ENCODE peak calls at places on chromosomes 13 and 19, in seven cellular contexts. Y, A, F, B, T, C and K are unnamed samples.

GRCh38 chr13:89688908-89689307 is 1658.6 kb upstream of the MIR17HG start:
- DNase-seq in Y (no peak), A (no peak), F (no peak), B (no peak), T (no peak), C (no peak), K (no peak)

GRCh38 chr13:105847532-105848295 is 687.7 kb downstream of the EFNB2 start:
- DNase-seq in Y (no peak), A (no peak), F (no peak), B (no peak), T (no peak), C (peak), K (no peak)

GRCh38 chr13:49428041-49428763 is 15.7 kb downstream of the CAB39L start:
- DNase-seq in Y (no peak), A (no peak), F (no peak), B (no peak), T (no peak), C (no peak), K (no peak)

GRCh38 chr13:41699759-41700158 is 242.4 kb downstream of the RGCC start:
- DNase-seq in Y (no peak), A (no peak), F (no peak), B (no peak), T (no peak), C (peak), K (no peak)

GRCh38 chr13:44249439-44249838 is 124.2 kb upstream of the SERP2 start:
- DNase-seq in Y (no peak), A (no peak), F (peak), B (no peak), T (no peak), C (peak), K (no peak)

GRCh38 chr13:63094717-63095116 is 1679.1 kb upstream of the PCDH20 start:
- DNase-seq in Y (no peak), A (no peak), F (no peak), B (no peak), T (no peak), C (no peak), K (no peak)

GRCh38 chr13:40031031-40031430 is 375.6 kb downstream of the COG6 start:
- DNase-seq in Y (no peak), A (no peak), F (no peak), B (no peak), T (no peak), C (peak), K (no peak)

GRCh38 chr13:43293008-43293407 is 269.6 kb downstream of the DNAJC15 start:
- DNase-seq in Y (no peak), A (no peak), F (no peak), B (peak), T (no peak), C (peak), K (no peak)

GRCh38 chr19:18610245-18610555 is 2.5 kb upstream of the TMEM59L start:
- DNase-seq in Y (no peak), A (no peak), F (no peak), B (no peak), T (no peak), C (no peak), K (no peak)

GRCh38 chr13:80509264-80509663 is 168.3 kb upstream of the SPRY2 start:
- DNase-seq in Y (no peak), A (no peak), F (no peak), B (no peak), T (no peak), C (no peak), K (no peak)

GRCh38 chr13:75533866-75534265 is 3.8 kb downstream of the COMMD6 start:
- DNase-seq in Y (no peak), A (no peak), F (no peak), B (no peak), T (no peak), C (no peak), K (no peak)

GRCh38 chr13:75541961-75542360 is 4.3 kb upstream of the COMMD6 start:
- DNase-seq in Y (no peak), A (no peak), F (no peak), B (no peak), T (no peak), C (no peak), K (no peak)

GRCh38 chr13:75541287-75541686 is 3.6 kb upstream of the COMMD6 start:
- DNase-seq in Y (no peak), A (no peak), F (no peak), B (no peak), T (no peak), C (no peak), K (no peak)

DNA sequence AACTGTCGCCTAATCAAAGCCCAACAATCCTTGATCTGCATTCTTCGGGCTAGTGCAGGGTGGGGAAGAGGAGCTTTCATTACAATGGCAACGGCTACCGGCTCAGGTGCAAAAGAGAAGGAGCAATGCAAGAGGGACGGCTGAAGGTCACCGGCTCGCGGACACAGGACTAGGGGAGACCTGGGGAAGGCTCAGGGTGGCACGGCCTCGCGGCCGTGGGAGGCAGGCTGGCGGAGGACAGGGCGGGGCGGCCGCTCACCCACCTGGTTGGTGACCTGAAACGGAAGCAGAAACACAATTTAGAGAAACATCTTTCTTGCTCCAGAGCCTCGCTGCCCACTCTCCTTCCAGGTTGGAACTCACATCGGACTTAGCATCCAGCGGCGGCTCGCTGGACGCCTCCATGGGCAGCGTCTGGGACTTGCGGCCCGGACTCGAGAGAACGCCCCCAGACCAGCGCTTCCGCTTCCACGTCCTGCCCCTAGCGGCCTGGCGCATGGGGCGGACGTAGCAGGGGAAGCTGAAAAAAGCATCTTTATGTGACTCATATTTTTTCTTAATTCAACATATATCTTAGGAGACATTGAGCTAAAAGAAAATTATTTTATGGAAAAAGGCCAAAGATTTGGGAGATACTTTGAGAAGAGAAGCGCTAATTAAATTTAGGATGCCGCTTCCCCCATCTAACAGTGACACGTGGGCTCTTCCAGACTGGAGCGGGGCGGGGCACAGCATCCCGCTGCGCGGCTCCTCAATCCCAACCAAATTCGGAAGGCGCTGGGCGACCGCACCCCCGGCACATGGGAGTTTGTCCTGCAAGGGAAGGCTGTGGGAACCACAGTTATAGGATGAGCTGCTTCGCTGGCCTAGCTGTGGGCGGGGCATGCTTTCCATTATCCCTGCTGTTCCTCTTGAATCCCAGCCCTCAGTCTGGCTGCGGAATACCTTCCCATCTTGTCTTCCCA is at the start of gene COMMD6:
- DNase-seq in Y (peak), A (peak), F (peak), B (peak), T (peak), C (peak), K (no peak)
- TF ChIP-seq CTCF in Y (no peak), A (no peak), F (peak), B (peak), T (peak), C (no peak), K (peak)

GRCh38 chr13:51815848-51816247 is 11.9 kb upstream of the DHRS12 start:
- DNase-seq in Y (no peak), A (no peak), F (peak), B (no peak), T (no peak), C (peak), K (no peak)
- TF ChIP-seq CTCF in Y (no peak), A (no peak), F (no peak), B (no peak), T (no peak), C (no peak), K (no peak)

DNA sequence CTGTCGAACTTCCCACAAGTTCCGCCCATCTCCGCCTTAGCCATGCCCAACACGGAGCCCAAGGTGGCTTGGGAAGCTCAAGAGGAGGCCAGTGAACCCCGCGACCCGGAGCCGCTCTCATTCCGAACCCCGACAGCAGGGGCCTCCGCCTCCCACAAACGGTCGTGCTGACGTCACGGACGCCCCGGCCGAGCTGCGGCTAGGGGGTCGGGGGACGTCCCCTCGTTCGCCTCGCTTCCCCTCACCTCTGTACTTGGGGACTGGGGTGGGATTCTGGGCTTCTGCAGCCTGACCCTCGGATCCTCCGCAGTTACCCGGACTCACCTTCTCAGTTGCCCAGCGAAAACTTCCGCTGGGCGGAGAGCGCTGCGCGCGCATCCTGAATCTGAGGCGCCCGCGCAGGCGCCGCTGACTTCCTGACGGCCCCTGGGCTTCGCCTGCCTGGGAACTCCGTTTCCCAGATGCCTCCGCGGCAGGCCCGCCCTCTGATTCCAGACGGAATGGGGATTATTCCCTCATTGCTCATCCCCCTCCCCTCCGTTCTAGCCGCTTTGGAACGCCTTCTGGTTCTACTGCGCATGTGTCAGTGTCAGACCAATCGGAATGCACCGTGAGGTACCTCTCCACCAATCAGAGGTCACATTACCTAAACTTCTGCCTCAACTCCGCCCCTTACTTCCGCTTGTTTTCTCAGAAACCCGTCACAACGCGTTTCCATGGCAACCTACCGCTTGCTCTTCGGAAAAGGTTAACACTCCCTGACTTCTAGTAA is at the start of gene VRK3:
- DNase-seq in Y (peak), A (peak), F (peak), B (peak), T (peak), C (peak), K (peak)
- TF ChIP-seq CTCF in Y (no peak), A (peak), F (no peak), B (no peak), T (no peak), C (no peak), K (peak)

GRCh38 chr13:112873851-112874750 is 94.9 kb upstream of the MCF2L start:
- DNase-seq in Y (peak), A (peak), F (peak), B (peak), T (peak), C (peak), K (peak)
- TF ChIP-seq CTCF in Y (peak), A (peak), F (peak), B (peak), T (peak), C (peak), K (peak)

GRCh38 chr13:111372651-111373425 is 52.4 kb downstream of the TEX29 start:
- DNase-seq in Y (no peak), A (no peak), F (no peak), B (peak), T (no peak), C (no peak), K (no peak)
- TF ChIP-seq CTCF in Y (no peak), A (no peak), F (no peak), B (no peak), T (no peak), C (no peak), K (no peak)

GRCh38 chr19:43777163-43777700 is 3.5 kb downstream of the KCNN4 start:
- DNase-seq in Y (peak), A (no peak), F (no peak), B (peak), T (no peak), C (no peak), K (no peak)

GRCh38 chr19:43776285-43776684 is 4.5 kb downstream of the KCNN4 start:
- DNase-seq in Y (no peak), A (no peak), F (no peak), B (peak), T (no peak), C (no peak), K (no peak)

GRCh38 chr19:43775299-43775890 is 5.4 kb downstream of the KCNN4 start:
- DNase-seq in Y (no peak), A (no peak), F (no peak), B (no peak), T (no peak), C (no peak), K (no peak)

GRCh38 chr19:43773725-43774102 is 7.1 kb downstream of the KCNN4 start:
- DNase-seq in Y (no peak), A (no peak), F (no peak), B (no peak), T (no peak), C (no peak), K (no peak)

DNA sequence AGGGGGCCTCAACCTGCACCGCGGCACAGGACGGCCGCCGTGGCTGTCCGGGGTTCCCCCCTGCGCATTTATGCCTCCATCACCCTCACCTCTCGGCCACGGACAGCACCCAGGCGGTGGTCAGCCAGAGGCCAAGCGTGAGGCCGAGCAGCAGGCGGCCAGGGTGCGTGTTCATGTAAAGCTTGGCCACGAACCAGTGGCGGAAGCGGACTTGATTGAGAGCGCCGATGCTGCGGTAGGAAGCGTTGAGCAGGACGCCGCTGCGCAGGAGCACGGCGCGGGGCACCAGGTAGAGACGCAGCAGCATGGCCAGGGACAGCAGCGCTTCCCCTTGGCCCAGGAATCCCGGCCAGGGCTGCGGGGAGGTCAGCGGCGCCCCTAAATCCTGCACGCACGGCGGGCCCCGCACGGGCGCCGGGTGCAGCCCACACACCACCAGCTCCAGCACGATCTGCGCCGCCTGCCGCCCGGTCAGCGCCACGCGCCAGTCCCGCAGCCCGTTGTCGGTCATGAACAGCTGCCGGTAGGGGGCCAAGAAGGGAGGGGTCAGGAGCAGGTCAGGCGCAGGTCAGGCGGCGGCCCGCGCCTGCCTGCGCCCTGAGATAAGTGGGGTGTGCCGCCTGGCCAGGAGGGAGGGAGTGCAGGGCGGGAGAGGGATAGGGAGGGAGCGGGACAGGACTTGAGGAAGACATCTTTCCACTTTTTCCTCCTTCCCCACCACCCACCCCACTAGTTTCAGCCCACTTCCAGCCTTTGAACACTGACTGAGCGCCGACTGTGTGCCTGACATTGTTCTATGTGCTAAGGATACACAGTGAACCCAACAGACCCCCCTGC is 6.5 kb downstream of the KCNN4 start:
- DNase-seq in Y (no peak), A (peak), F (no peak), B (no peak), T (peak), C (no peak), K (peak)
- TF ChIP-seq CTCF in Y (no peak), A (peak), F (peak), B (no peak), T (peak), C (no peak), K (peak)